ENCODE peak calls at places on chromosomes 3 and 15, in ten cellular contexts. E is cardiac muscle cell, S is stomach, A is coronary artery, I is left ventricle myocardium inferior, T is brain microvascular endothelial cell, L is bronchial epithelial cell, X is IMR-90, U is OCI-LY7, D is PC-3. Z is an unnamed sample.

GRCh38 chr3:193732391-193732790 is 139.4 kb downstream of the OPA1 start:
- DNase-seq in I (no peak), X (peak; percentile 91), L (peak; percentile 82), S (no peak), T (peak; percentile 70), U (no peak), A (no peak), D (peak; percentile 90), E (no peak), Z (peak; percentile 9)

GRCh38 chr15:67105065-67105951 is 39.9 kb downstream of the SMAD3 start:
- DNase-seq in U (no peak), E (no peak), X (peak; percentile 99), I (no peak), T (peak; percentile 94), S (peak; percentile 57), D (peak; percentile 96), A (peak; percentile 90), L (peak; percentile 98), Z (peak; percentile 97)

GRCh38 chr3:120090422-120090821 is 3.8 kb downstream of the GSK3B start:
- DNase-seq in I (no peak), U (no peak), A (no peak), L (no peak), X (no peak), S (no peak), T (no peak), D (no peak), E (no peak), Z (no peak)

GRCh38 chr15:67550522-67550921 is 8.0 kb downstream of the MAP2K5 start:
- DNase-seq in T (peak; percentile 44), L (no peak), S (no peak), U (no peak), I (no peak), D (no peak), X (peak; percentile 34), E (no peak), A (no peak), Z (no peak)

GRCh38 chr3:128432898-128433629 is 33.6 kb downstream of the DNAJB8 start:
- DNase-seq in X (no peak), S (no peak), L (no peak), D (peak; percentile 9), E (peak; percentile 59), A (no peak), T (no peak), I (no peak), U (no peak), Z (no peak)

GRCh38 chr15:65460948-65461347 is 38.2 kb upstream of the IGDCC4 start:
- DNase-seq in L (peak; percentile 22), E (no peak), I (no peak), D (no peak), S (no peak), U (no peak), X (peak; percentile 33), T (peak; percentile 30), A (no peak), Z (no peak)

GRCh38 chr3:7518471-7518870 is 657.6 kb downstream of the GRM7 start:
- DNase-seq in D (no peak), U (no peak), A (no peak), X (no peak), T (no peak), E (peak; percentile 55), L (peak; percentile 31), I (no peak), S (peak; percentile 46), Z (no peak)

GRCh38 chr3:129207347-129207947 is 23.8 kb upstream of the CNBP start:
- DNase-seq in X (no peak), E (no peak), T (no peak), A (no peak), L (no peak), S (no peak), D (no peak), U (no peak), I (no peak), Z (no peak)

GRCh38 chr3:98733055-98733777 is 29.9 kb upstream of the ST3GAL6 start:
- DNase-seq in L (no peak), T (no peak), A (no peak), S (peak; percentile 36), E (peak; percentile 66), X (no peak), U (no peak), D (peak; percentile 38), I (peak; percentile 39), Z (no peak)

GRCh38 chr15:76151599-76151974 is 91.8 kb downstream of the TMEM266 start:
- DNase-seq in L (no peak), A (no peak), I (no peak), T (no peak), S (no peak), E (no peak), X (no peak), D (no peak), U (no peak), Z (no peak)

GRCh38 chr15:76150508-76150907 is 90.7 kb downstream of the TMEM266 start:
- DNase-seq in T (no peak), A (no peak), S (peak; percentile 69), L (no peak), D (no peak), U (no peak), I (no peak), X (no peak), E (no peak), Z (no peak)

GRCh38 chr15:76149291-76149910 is 89.6 kb downstream of the TMEM266 start:
- DNase-seq in E (no peak), I (no peak), L (no peak), D (no peak), T (no peak), A (no peak), S (no peak), X (peak; percentile 67), U (no peak), Z (peak; percentile 31)

GRCh38 chr15:76152197-76152596 is 92.4 kb downstream of the TMEM266 start:
- DNase-seq in E (no peak), A (no peak), T (no peak), L (no peak), U (no peak), D (no peak), X (no peak), I (no peak), S (no peak), Z (no peak)

GRCh38 chr15:76150971-76151598 is 91.3 kb downstream of the TMEM266 start:
- DNase-seq in S (peak; percentile 81), I (peak; percentile 63), X (peak; percentile 88), D (peak; percentile 82), A (no peak), E (peak; percentile 81), U (peak; percentile 77), T (peak; percentile 61), L (peak; percentile 97), Z (peak; percentile 74)
- H3K4me3 ChIP-seq in S (no peak overlapping the region), I (peak overlapping the region; percentile 18), X (no peak overlapping the region), D (no peak overlapping the region), A (no peak overlapping the region), E (no peak overlapping the region), U (no peak overlapping the region), T (no peak overlapping the region), L (no peak overlapping the region), Z (no peak overlapping the region)

GRCh38 chr15:60423540-60423939 is 25.8 kb upstream of the ANXA2 start:
- DNase-seq in A (no peak), T (peak; percentile 90), U (no peak), I (no peak), D (peak; percentile 88), S (no peak), E (peak; percentile 75), L (peak; percentile 90), X (peak; percentile 92), Z (no peak)

GRCh38 chr15:60424006-60424405 is 26.2 kb upstream of the ANXA2 start:
- DNase-seq in I (no peak), L (no peak), E (no peak), T (no peak), S (no peak), X (no peak), U (no peak), A (no peak), D (no peak), Z (no peak)

GRCh38 chr15:60428935-60429334 is 31.1 kb upstream of the ANXA2 start:
- DNase-seq in X (no peak), D (no peak), A (no peak), E (no peak), S (no peak), L (no peak), U (no peak), I (no peak), T (no peak), Z (no peak)

GRCh38 chr15:60421544-60421943 is 23.8 kb upstream of the ANXA2 start:
- DNase-seq in S (no peak), E (no peak), D (peak; percentile 86), U (no peak), A (no peak), L (peak; percentile 78), X (peak; percentile 89), T (peak; percentile 82), I (no peak), Z (no peak)

DNA sequence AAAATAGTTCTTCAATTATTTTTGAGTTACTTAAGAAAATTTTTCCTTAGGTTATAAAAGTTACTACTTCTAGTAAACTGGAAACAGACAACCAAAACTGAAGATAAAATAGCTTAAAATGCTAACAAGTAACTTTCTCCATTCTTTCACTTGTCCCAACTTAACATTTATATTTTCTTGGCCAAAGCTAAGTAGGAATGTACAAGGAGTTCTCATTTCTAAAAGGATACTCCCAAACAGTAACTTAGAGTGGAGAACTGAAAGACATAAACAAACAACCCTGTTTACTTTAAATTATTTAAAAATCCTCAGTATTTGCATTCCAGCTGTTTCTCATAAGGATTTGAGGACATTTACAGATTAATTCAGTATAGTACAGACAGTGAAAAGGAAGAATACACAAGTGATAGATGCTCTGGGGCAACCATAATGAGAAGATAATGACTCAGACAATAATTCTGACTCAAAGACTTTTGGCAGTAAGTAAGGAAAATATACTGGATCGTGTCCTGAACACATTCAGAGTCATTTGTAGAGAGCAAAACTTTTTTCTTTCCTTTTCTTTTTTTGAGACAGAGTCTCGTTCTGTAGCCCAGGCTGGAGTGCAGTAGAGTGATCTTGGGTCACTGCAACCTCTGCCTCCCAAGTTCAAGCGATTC is 29.2 kb upstream of the ANXA2 start:
- DNase-seq in D (peak; percentile 74), X (peak; percentile 85), L (peak; percentile 78), I (no peak), U (no peak), S (no peak), E (no peak), A (no peak), T (no peak), Z (peak; percentile 92)
- H3K4me3 ChIP-seq in D (no peak overlapping the region), X (no peak overlapping the region), L (no peak overlapping the region), I (no peak overlapping the region), U (no peak overlapping the region), S (no peak overlapping the region), E (no peak overlapping the region), A (no peak overlapping the region), T (no peak overlapping the region), Z (no peak overlapping the region)

GRCh38 chr15:62163847-62164499 is 1.1 kb downstream of the C2CD4B start:
- DNase-seq in L (no peak), I (peak; percentile 16), A (no peak), S (peak; percentile 37), T (no peak), U (no peak), E (peak; percentile 26), D (no peak), X (no peak), Z (no peak)
- H3K4me3 ChIP-seq in L (peak overlapping the region; percentile 21), I (peak overlapping the region; percentile 70), A (peak overlapping the region; percentile 73), S (peak overlapping the region; percentile 74), T (no peak overlapping the region), U (no peak overlapping the region), E (peak overlapping the region; percentile 23), D (no peak overlapping the region), X (no peak overlapping the region), Z (no peak overlapping the region)

DNA sequence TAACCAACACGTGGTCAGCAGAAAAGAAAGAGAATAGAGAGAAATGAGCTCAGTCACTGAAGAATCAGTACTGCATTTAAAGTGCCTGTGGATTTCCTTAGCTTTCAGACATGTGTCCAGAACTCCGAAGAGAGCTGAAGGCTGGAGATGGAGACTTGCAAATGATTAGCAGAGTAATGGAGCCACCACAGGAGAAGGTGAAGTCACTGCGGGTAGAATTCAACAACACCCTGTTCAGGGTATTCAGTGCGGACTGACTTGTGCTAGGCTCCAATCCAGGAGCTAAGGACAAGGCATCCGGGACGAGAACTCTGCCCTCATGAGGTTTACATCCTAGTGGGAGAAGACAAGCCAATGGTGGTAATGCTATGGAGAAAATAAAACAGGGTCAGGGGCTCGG is 4.2 kb downstream of the EIF4E3 start:
- DNase-seq in A (no peak), I (no peak), T (no peak), D (no peak), S (no peak), U (no peak), E (no peak), L (no peak), X (no peak), Z (no peak)
- H3K4me3 ChIP-seq in A (no peak overlapping the region), I (no peak overlapping the region), T (no peak overlapping the region), D (no peak overlapping the region), S (no peak overlapping the region), U (no peak overlapping the region), E (no peak overlapping the region), L (no peak overlapping the region), X (no peak overlapping the region), Z (no peak overlapping the region)